ENCODE peak calls at places on chromosomes 5 and 9, in four cellular contexts. C, W, E and I are unnamed samples.

GRCh38 chr5:133489632-133490031 is 122.7 kb downstream of the FSTL4 start:
- DNase-seq in C (no peak), W (peak; percentile 38), E (no peak), I (no peak)

GRCh38 chr9:87239312-87239711 is 258.4 kb upstream of the DAPK1 start:
- DNase-seq in C (no peak), W (no peak), E (no peak), I (no peak)

GRCh38 chr5:132790201-132790870 is 13.3 kb upstream of the SEPTIN8 start:
- DNase-seq in C (no peak), W (no peak), E (no peak), I (no peak)

GRCh38 chr5:997001-997474 is 11.6 kb upstream of the NKD2 start:
- DNase-seq in C (peak; percentile 56), W (peak; percentile 67), E (peak; percentile 39), I (no peak)

GRCh38 chr5:172885594-172886340 is 51.7 kb downstream of the ERGIC1 start:
- DNase-seq in C (no peak), W (no peak), E (no peak), I (no peak)

GRCh38 chr9:99085949-99086948 is 18.7 kb upstream of the TGFBR1 start:
- DNase-seq in C (no peak), W (no peak), E (no peak), I (no peak)

GRCh38 chr5:150781706-150782614 is 3.4 kb downstream of the SMIM3 start:
- DNase-seq in C (no peak), W (peak; percentile 88), E (peak; percentile 64), I (peak; percentile 95)

GRCh38 chr9:135962696-135963307 is 1.6 kb upstream of the UBAC1 start:
- DNase-seq in C (no peak), W (no peak), E (no peak), I (no peak)

GRCh38 chr9:2066312-2067273 is 51.4 kb downstream of the SMARCA2 start:
- DNase-seq in C (peak; percentile 85), W (peak; percentile 55), E (no peak), I (no peak)

GRCh38 chr9:113153599-113153998 is 2.8 kb downstream of the SLC31A2 start:
- DNase-seq in C (no peak), W (no peak), E (no peak), I (no peak)

GRCh38 chr5:60297658-60298057 is 402.3 kb downstream of the DEPDC1B start:
- DNase-seq in C (no peak), W (no peak), E (no peak), I (no peak)

GRCh38 chr5:60299944-60300343 is 400.0 kb downstream of the DEPDC1B start:
- DNase-seq in C (no peak), W (no peak), E (no peak), I (no peak)

GRCh38 chr5:60293518-60293917 is 400.0 kb upstream of the PDE4D start:
- DNase-seq in C (no peak), W (no peak), E (no peak), I (no peak)

GRCh38 chr5:60295423-60295822 is 401.9 kb upstream of the PDE4D start:
- DNase-seq in C (peak; percentile 69), W (peak; percentile 79), E (no peak), I (no peak)
- TF ChIP-seq CTCF in C (peak; percentile 69), W (peak; percentile 88), E (peak; percentile 59), I (peak; percentile 44)

GRCh38 chr9:4762108-4762888 is 21.3 kb upstream of the AK3 start:
- DNase-seq in C (peak; percentile 91), W (peak; percentile 92), E (peak; percentile 70), I (peak; percentile 80)
- H3K4me3 ChIP-seq in C (peak overlapping the region; percentile 1), W (no peak overlapping the region), E (peak overlapping the region; percentile 48), I (peak overlapping the region; percentile 20)

GRCh38 chr5:168780888-168781287 is 201.7 kb upstream of the PANK3 start:
- DNase-seq in C (no peak), W (peak; percentile 56), E (no peak), I (no peak)
- H3K4me1 ChIP-seq in C (no peaks in the 10 kb centered on the region), W (no peaks in the 10 kb centered on the region), E (peaks cover 7% of the 10 kb centered on the region), I (no peaks in the 10 kb centered on the region)

GRCh38 chr5:102421647-102422046 is 77.2 kb downstream of the SLCO6A1 start:
- DNase-seq in C (no peak), W (no peak), E (no peak), I (no peak)
- TF ChIP-seq CTCF in C (no peak), W (no peak), E (no peak), I (no peak)

GRCh38 chr9:96138616-96139015 is 163.4 kb downstream of the HSD17B3 start:
- DNase-seq in C (no peak), W (no peak), E (no peak), I (no peak)

GRCh38 chr9:96139592-96140251 is 162.3 kb downstream of the HSD17B3 start:
- DNase-seq in C (no peak), W (no peak), E (no peak), I (peak; percentile 72)

GRCh38 chr9:96140401-96141180 is 161.4 kb downstream of the HSD17B3 start:
- DNase-seq in C (peak; percentile 47), W (peak; percentile 76), E (no peak), I (no peak)

GRCh38 chr9:96137666-96138429 is 164.1 kb downstream of the HSD17B3 start:
- DNase-seq in C (no peak), W (peak; percentile 73), E (no peak), I (no peak)

GRCh38 chr9:96141666-96142065 is 160.3 kb downstream of the HSD17B3 start:
- DNase-seq in C (no peak), W (no peak), E (no peak), I (no peak)
- H3K4me3 ChIP-seq in C (no peak overlapping the region), W (no peak overlapping the region), E (no peak overlapping the region), I (no peak overlapping the region)